ENCODE peak calls at places on chromosomes 1 and 21, in four cellular contexts. W, L, Z and Q are unnamed samples.

GRCh38 chr1:150168960-150169565 is 19.3 kb downstream of the PLEKHO1 start:
- DNase-seq in W (peak; percentile 82), Z (peak; percentile 75), L (peak; percentile 73), Q (peak; percentile 25)

GRCh38 chr21:44686000-44686781 is 4.2 kb upstream of the KRTAP12-1 start:
- DNase-seq in L (no peak), W (no peak), Z (no peak), Q (no peak)

GRCh38 chr1:225940385-225941151 is 452 bp downstream of the LEFTY2 start:
- DNase-seq in W (peak; percentile 9), Z (peak; percentile 13), L (no peak), Q (no peak)

GRCh38 chr1:54510715-54511270 is 37.2 kb upstream of the ACOT11 start:
- DNase-seq in L (no peak), Z (no peak), W (no peak), Q (no peak)

GRCh38 chr1:20720631-20721051 is 2.8 kb upstream of the KIF17 start:
- DNase-seq in Z (no peak), W (no peak), L (no peak), Q (no peak)

GRCh38 chr1:6384962-6385672 is 8.4 kb downstream of the ACOT7 start:
- DNase-seq in L (no peak), W (no peak), Z (peak; percentile 31), Q (no peak)

GRCh38 chr1:46983825-46984586 is 39.5 kb upstream of the CYP4X1 start:
- DNase-seq in L (no peak), Z (no peak), W (no peak), Q (no peak)

GRCh38 chr1:5718716-5719632 is 273.3 kb downstream of the NPHP4 start:
- DNase-seq in L (no peak), Z (no peak), W (no peak), Q (no peak)

GRCh38 chr1:223878598-223879325 is 33.0 kb upstream of the TP53BP2 start:
- DNase-seq in L (no peak), W (no peak), Z (no peak), Q (no peak)

DNA sequence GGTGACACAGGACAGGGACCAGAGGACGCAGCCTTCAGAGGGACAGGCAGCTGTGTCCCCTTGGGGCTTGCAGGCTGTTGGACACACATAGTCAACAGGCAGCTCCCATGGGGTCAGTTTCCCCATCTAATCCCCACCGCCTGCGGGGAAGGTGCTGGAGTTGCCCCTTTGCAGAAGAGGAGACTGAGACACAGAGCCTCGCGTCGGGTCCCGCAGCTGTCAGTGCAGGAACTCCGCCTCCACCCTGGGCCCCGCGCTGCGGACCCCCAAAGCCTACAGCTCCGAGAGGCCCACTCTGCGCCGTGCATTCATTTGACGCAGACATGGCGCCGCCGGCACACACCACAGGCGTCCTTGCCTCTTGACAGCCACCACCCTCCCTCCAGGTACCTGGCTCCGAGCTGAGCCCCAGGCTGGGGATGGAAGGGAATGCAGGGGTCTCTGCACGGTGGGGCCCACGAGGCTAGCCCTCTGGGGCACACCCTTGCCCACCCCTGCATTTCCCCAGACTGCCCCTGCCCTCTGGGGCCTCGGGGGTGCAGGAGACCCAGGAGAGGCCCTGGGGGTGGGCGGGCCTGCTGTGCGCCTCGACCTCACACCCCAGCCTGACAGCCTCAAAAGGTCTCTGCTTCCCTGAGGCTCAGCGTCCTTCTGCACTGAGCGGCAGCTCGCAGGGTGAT is 88.5 kb upstream of the ACTRT2 start:
- DNase-seq in W (no peak), L (no peak), Z (no peak), Q (no peak)
- H3K9me3 ChIP-seq in W (no peaks in the 10 kb centered on the region), L (no peaks in the 10 kb centered on the region), Z (peaks cover 3% of the 10 kb centered on the region), Q (no peaks in the 10 kb centered on the region)

DNA sequence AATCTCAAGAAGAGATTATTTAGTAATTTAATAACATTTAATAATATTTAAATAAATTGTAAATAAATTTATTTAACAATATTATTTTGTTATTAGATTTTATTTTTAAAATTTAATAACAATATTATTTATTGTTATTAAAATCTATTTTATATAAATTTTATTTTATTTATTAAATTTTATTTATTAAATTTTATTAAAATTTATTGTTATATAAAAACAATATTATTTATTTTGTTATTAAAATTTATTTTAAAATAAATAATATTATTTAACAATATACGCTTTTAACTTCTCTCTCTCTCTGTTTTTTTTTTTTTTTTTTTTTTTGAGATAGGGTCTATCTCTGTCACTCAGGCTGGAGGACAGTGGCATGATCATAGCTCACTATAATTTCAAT is 347.1 kb upstream of the LRRC7 start:
- DNase-seq in W (no peak), L (no peak), Z (no peak), Q (no peak)
- H3K9me3 ChIP-seq in W (peaks cover 1% of the 10 kb centered on the region), L (no peaks in the 10 kb centered on the region), Z (no peaks in the 10 kb centered on the region), Q (no peaks in the 10 kb centered on the region)

GRCh38 chr21:7947422-7947821 is 2574.0 kb upstream of the TPTE start:
- DNase-seq in Z (no peak), L (no peak), W (no peak), Q (no peak)

GRCh38 chr21:7957713-7958064 is 2563.7 kb upstream of the TPTE start:
- DNase-seq in W (no peak), L (no peak), Z (no peak), Q (no peak)

GRCh38 chr21:7951854-7952519 is 2569.4 kb upstream of the TPTE start:
- DNase-seq in Z (no peak), L (no peak), W (no peak), Q (no peak)

GRCh38 chr21:7953058-7953457 is 2568.3 kb upstream of the TPTE start:
- DNase-seq in W (no peak), Z (no peak), L (no peak), Q (no peak)

DNA sequence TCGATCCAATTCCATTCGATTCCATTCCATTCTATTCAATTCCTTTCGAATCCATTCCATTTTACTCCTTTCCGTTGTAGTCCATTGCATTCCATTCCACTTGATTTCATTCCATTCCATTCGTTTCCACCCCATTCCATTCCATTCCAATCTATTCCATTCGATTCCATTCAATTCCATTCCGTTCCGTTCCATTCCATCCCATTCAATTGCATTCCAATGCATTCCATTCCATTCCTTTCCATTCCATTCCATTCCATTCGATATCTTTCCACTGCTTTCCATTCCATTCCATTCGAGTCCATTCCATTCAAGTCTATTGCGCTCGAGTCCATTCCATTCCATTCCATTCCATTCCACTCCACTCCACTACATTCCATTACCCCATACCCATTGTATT is 2568.7 kb upstream of the TPTE start:
- DNase-seq in Z (no peak), L (no peak), W (no peak), Q (no peak)
- H3K9me3 ChIP-seq in Z (peaks cover 75% of the 10 kb centered on the region), L (peaks cover 15% of the 10 kb centered on the region), W (peaks cover 6% of the 10 kb centered on the region), Q (peaks cover 65% of the 10 kb centered on the region)

GRCh38 chr1:194227157-194227556 is 1040.7 kb upstream of the B3GALT2 start:
- DNase-seq in W (no peak), L (no peak), Z (no peak), Q (no peak)
- H3K9me3 ChIP-seq in W (no peaks in the 10 kb centered on the region), L (no peaks in the 10 kb centered on the region), Z (no peaks in the 10 kb centered on the region), Q (no peaks in the 10 kb centered on the region)

GRCh38 chr1:113760102-113760804 is 967 bp upstream of the PHTF1 start:
- DNase-seq in L (no peak), Z (no peak), W (no peak), Q (no peak)

GRCh38 chr1:113761937-113762336 is 2.7 kb upstream of the PHTF1 start:
- DNase-seq in W (no peak), Z (no peak), L (no peak), Q (no peak)

GRCh38 chr1:113765306-113765705 is 6.0 kb upstream of the PHTF1 start:
- DNase-seq in W (no peak), Z (peak; percentile 44), L (no peak), Q (no peak)

GRCh38 chr1:113759341-113760101 is at the start of gene PHTF1:
- DNase-seq in Z (peak; percentile 85), L (peak; percentile 71), W (peak; percentile 92), Q (peak; percentile 23)

DNA sequence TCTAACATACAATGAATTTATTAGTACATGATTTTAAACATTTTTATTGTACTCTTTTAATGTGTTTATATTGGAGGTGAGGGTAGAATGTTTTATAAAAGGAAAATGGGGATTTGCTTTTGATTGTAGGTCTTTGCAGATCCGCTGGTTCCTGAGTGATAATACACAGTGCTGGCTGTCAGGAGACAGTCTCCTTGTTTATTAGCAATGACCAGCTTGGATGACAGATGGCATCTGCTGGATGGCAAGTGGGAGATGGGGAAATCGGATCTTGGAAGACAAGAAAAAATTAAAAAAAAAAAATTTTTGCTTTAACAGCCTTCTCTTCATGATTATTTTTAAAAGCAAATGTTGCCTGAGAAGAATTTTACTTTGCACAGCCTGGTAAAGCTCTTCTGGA is 4.4 kb upstream of the PHTF1 start:
- DNase-seq in Z (no peak), W (no peak), L (no peak), Q (no peak)
- H3K9me3 ChIP-seq in Z (no peaks in the 10 kb centered on the region), W (no peaks in the 10 kb centered on the region), L (no peaks in the 10 kb centered on the region), Q (no peaks in the 10 kb centered on the region)

GRCh38 chr1:234212764-234213406 is 160.4 kb upstream of the COA6 start:
- DNase-seq in Z (peak; percentile 29), L (no peak), W (peak; percentile 70), Q (no peak)

GRCh38 chr1:234216116-234216703 is 157.0 kb upstream of the COA6 start:
- DNase-seq in L (no peak), W (no peak), Z (no peak), Q (no peak)

GRCh38 chr1:234214129-234214910 is 158.9 kb upstream of the COA6 start:
- DNase-seq in W (no peak), L (no peak), Z (peak; percentile 23), Q (no peak)

GRCh38 chr1:234214911-234215892 is 158.1 kb upstream of the COA6 start:
- DNase-seq in W (no peak), L (no peak), Z (no peak), Q (no peak)

DNA sequence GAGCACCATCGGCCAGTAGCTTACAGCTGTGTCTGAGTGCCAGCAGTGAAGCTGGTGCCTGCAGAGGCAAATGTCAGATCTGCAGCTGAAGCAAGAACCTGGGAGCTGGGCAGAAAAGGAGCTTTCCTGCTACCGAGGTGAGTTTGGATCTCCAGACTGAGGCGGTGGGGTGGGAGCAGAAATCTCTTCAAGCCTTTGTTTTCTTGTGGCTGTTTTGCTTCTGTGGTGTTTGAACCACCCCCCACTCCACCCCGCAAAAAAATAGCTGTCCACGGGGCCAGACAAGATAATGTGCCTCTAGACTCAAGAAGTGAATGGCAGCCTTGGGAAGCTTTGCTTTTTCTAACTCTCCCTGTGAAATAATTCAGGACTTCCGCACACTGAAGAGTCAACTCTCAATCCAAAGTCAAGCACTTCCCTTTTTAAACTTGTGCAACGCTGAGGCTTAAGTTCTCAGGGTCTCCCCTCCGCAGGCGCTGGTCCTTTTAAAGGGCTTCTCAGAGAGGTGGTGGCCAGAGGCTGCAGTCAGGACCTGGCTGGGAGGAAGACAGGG is 159.6 kb upstream of the COA6 start:
- DNase-seq in W (no peak), L (no peak), Z (no peak), Q (no peak)
- H3K9me3 ChIP-seq in W (no peaks in the 10 kb centered on the region), L (no peaks in the 10 kb centered on the region), Z (no peaks in the 10 kb centered on the region), Q (no peaks in the 10 kb centered on the region)

GRCh38 chr1:152786077-152786476 is at the start of gene LCE1E:
- DNase-seq in W (no peak), L (no peak), Z (no peak), Q (no peak)
- H3K9me3 ChIP-seq in W (no peaks in the 10 kb centered on the region), L (no peaks in the 10 kb centered on the region), Z (no peaks in the 10 kb centered on the region), Q (no peaks in the 10 kb centered on the region)

DNA sequence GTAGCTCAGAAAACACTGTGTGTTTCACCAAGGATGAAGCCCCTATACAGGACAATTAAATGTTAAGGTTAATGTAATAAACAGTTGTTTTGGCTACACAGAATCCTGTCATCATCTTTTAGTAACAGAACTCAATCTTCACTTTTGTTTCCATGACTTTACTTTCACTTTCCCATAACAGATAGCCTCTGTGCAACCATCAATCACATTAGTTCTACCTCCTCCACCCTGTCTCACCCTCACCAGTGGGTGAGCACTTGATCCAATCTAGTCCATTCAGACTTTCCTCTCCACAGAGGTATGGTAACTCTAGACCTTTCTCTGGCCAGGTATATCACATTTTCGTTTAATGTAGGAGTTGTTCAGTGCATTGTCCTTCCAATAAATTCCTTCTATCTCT is 1018.5 kb downstream of the ADGRL2 start:
- DNase-seq in L (no peak), Z (no peak), W (no peak), Q (no peak)
- H3K9me3 ChIP-seq in L (no peaks in the 10 kb centered on the region), Z (no peaks in the 10 kb centered on the region), W (no peaks in the 10 kb centered on the region), Q (no peaks in the 10 kb centered on the region)

GRCh38 chr1:17587693-17588047 is 48.2 kb downstream of the ARHGEF10L start:
- DNase-seq in Z (peak; percentile 86), L (peak; percentile 24), W (no peak), Q (no peak)
- H3K9me3 ChIP-seq in Z (no peaks in the 10 kb centered on the region), L (no peaks in the 10 kb centered on the region), W (no peaks in the 10 kb centered on the region), Q (no peaks in the 10 kb centered on the region)